ENCODE peak calls at places on chromosomes 16 and 17, in six cellular contexts. M is heart left ventricle, U is AG04450, F is tibial nerve, I is H9, Y is left ventricle myocardium inferior. R is an unnamed sample.

GRCh38 chr17:56834380-56835258 is 668 bp downstream of the DGKE start:
- DNase-seq in M (peak), U (no peak), F (peak), I (peak), Y (peak), R (peak)

GRCh38 chr17:4944163-4944553 is 4.1 kb downstream of the RNF167 start:
- DNase-seq in M (no peak), U (no peak), F (no peak), I (peak), Y (no peak), R (no peak)

GRCh38 chr17:34275881-34276280 is 5.9 kb downstream of the CCL7 start:
- DNase-seq in M (no peak), U (peak), F (no peak), I (no peak), Y (no peak), R (no peak)

GRCh38 chr16:72362972-72363371 is 191.0 kb upstream of the PMFBP1 start:
- DNase-seq in M (no peak), U (no peak), F (no peak), I (no peak), Y (no peak), R (no peak)

GRCh38 chr16:55622930-55623561 is 32.7 kb upstream of the SLC6A2 start:
- DNase-seq in M (no peak), U (no peak), F (no peak), I (peak), Y (no peak), R (no peak)

GRCh38 chr16:74568961-74569631 is 37.8 kb downstream of the GLG1 start:
- DNase-seq in M (no peak), U (no peak), F (no peak), I (no peak), Y (no peak), R (no peak)

GRCh38 chr17:37359682-37360188 is 16.1 kb upstream of the C17orf78 start:
- DNase-seq in M (no peak), U (no peak), F (no peak), I (no peak), Y (no peak), R (no peak)

GRCh38 chr17:57672205-57672632 is 72.9 kb downstream of the CCDC182 start:
- DNase-seq in M (no peak), U (no peak), F (no peak), I (no peak), Y (no peak), R (no peak)

GRCh38 chr17:1904273-1905052 is 74.7 kb downstream of the RPA1 start:
- DNase-seq in M (no peak), U (no peak), F (no peak), I (no peak), Y (no peak), R (no peak)

GRCh38 chr17:35731239-35731931 is at the start of gene RASL10B:
- DNase-seq in M (peak), U (no peak), F (peak), I (peak), Y (peak), R (peak)

GRCh38 chr16:88084881-88085280 is 133.6 kb downstream of the BANP start:
- DNase-seq in M (no peak), U (no peak), F (no peak), I (no peak), Y (no peak), R (no peak)

GRCh38 chr16:67481561-67482259 is 753 bp upstream of the ATP6V0D1 start:
- DNase-seq in M (peak), U (no peak), F (peak), I (no peak), Y (peak), R (peak)

GRCh38 chr16:77767211-77767610 is 21.2 kb upstream of the VAT1L start:
- DNase-seq in M (no peak), U (no peak), F (no peak), I (no peak), Y (no peak), R (no peak)

GRCh38 chr17:69326302-69327059 is 452 bp downstream of the ABCA5 start:
- DNase-seq in M (no peak), U (no peak), F (no peak), I (no peak), Y (no peak), R (no peak)

GRCh38 chr16:14301150-14302030 is 230.3 kb downstream of the MRTFB start:
- DNase-seq in M (no peak), U (no peak), F (peak), I (peak), Y (no peak), R (no peak)

GRCh38 chr16:31242197-31242596 is 17.6 kb upstream of the ITGAM start:
- DNase-seq in M (no peak), U (no peak), F (peak), I (no peak), Y (no peak), R (no peak)

GRCh38 chr17:29169806-29170591 is 10.2 kb downstream of the MYO18A start:
- DNase-seq in M (no peak), U (no peak), F (no peak), I (no peak), Y (no peak), R (no peak)

GRCh38 chr17:59762022-59762825 is 54.8 kb downstream of the VMP1 start:
- DNase-seq in M (no peak), U (no peak), F (no peak), I (no peak), Y (no peak), R (no peak)

GRCh38 chr16:19137201-19137601 is 23.4 kb downstream of the ITPRIPL2 start:
- DNase-seq in M (no peak), U (no peak), F (no peak), I (no peak), Y (no peak), R (no peak)

GRCh38 chr16:72739577-72739976 is 308.4 kb downstream of the ZFHX3 start:
- DNase-seq in M (no peak), U (no peak), F (no peak), I (no peak), Y (no peak), R (no peak)

GRCh38 chr17:2054262-2054739 is 602 bp upstream of the HIC1 start:
- DNase-seq in M (peak), U (no peak), F (no peak), I (peak), Y (no peak), R (no peak)

GRCh38 chr17:45225051-45225700 is 3.5 kb downstream of the FMNL1 start:
- DNase-seq in M (peak), U (no peak), F (no peak), I (peak), Y (no peak), R (no peak)

GRCh38 chr17:4105232-4105631 is 37.6 kb downstream of the ZZEF1 start:
- DNase-seq in M (no peak), U (no peak), F (no peak), I (no peak), Y (no peak), R (no peak)

GRCh38 chr16:10835281-10835931 is 16.8 kb upstream of the TVP23A start:
- DNase-seq in M (no peak), U (no peak), F (no peak), I (no peak), Y (no peak), R (no peak)

GRCh38 chr16:20675488-20676267 is 21.8 kb downstream of the ACSM1 start:
- DNase-seq in M (no peak), U (no peak), F (no peak), I (peak), Y (no peak), R (peak)

GRCh38 chr17:61567045-61567802 is 23.8 kb downstream of the NACA2 start:
- DNase-seq in M (no peak), U (no peak), F (no peak), I (no peak), Y (no peak), R (no peak)

DNA sequence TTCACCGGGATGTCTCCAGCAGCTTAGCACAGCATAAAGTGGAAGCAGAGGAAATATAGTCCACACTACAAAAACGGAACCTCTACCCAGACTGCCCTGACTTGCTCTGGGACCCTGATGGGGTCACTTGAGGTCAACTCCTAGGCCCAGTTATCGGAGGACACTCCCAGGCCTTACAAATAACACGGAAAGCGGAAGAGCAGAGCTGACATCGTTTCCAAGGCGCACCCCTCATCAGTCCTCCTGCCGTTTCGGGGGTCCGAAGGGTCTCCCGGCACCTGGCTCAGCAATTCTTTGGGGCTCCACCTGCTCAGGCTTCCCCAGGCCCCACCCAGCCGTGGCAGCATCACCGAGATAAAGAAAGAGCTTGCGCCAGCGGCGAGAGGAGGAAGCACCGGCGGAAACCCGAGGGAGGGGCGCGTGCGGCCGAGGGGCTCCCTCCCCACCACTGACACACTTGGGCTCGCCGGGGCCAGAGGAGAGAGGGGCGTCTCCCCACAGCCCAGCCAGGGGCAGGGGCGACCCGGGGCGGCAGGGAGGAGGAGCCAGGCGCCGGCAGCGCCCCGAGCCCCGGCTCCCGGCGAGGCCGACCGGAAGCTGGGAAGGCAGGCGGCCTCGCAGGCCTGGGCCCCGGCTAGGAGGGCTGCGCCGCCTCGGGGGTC is 727 bp downstream of the CORO7 start:
- DNase-seq in M (no peak), U (no peak), F (peak), I (peak), Y (peak), R (peak)
- H3K27ac ChIP-seq in M (peak), U (no peak), F (peak), I (no peak), Y (peak), R (peak)

GRCh38 chr17:48543854-48544355 is 1.0 kb downstream of the HOXB2 start:
- DNase-seq in M (no peak), U (no peak), F (no peak), I (no peak), Y (peak), R (no peak)

GRCh38 chr17:48544356-48545021 is 420 bp downstream of the HOXB2 start:
- DNase-seq in M (peak), U (peak), F (peak), I (peak), Y (peak), R (peak)

GRCh38 chr17:48546187-48546923 is 1.4 kb upstream of the HOXB2 start:
- DNase-seq in M (no peak), U (no peak), F (no peak), I (peak), Y (no peak), R (no peak)

GRCh38 chr17:48545022-48545376 is at the start of gene HOXB2:
- DNase-seq in M (peak), U (no peak), F (no peak), I (no peak), Y (peak), R (no peak)

GRCh38 chr17:48545539-48545938 is 630 bp upstream of the HOXB2 start:
- DNase-seq in M (no peak), U (no peak), F (no peak), I (no peak), Y (no peak), R (no peak)
- H3K27ac ChIP-seq in M (peak), U (peak), F (peak), I (no peak), Y (peak), R (peak)

GRCh38 chr17:15287533-15288267 is 22.6 kb upstream of the PMP22 start:
- DNase-seq in M (no peak), U (no peak), F (no peak), I (no peak), Y (no peak), R (no peak)
- H3K27ac ChIP-seq in M (peak), U (no peak), F (no peak), I (no peak), Y (peak), R (no peak)

GRCh38 chr16:89912627-89913026 is 6.0 kb upstream of the MC1R start:
- DNase-seq in M (no peak), U (no peak), F (no peak), I (no peak), Y (no peak), R (no peak)

GRCh38 chr16:89912143-89912542 is 6.5 kb upstream of the MC1R start:
- DNase-seq in M (no peak), U (no peak), F (no peak), I (no peak), Y (no peak), R (no peak)

GRCh38 chr16:89911375-89911774 is 7.3 kb upstream of the MC1R start:
- DNase-seq in M (no peak), U (no peak), F (no peak), I (no peak), Y (no peak), R (no peak)

GRCh38 chr16:89909777-89910716 is 8.6 kb upstream of the MC1R start:
- DNase-seq in M (peak), U (no peak), F (peak), I (peak), Y (peak), R (peak)

GRCh38 chr16:89910717-89911354 is 7.8 kb upstream of the MC1R start:
- DNase-seq in M (no peak), U (no peak), F (no peak), I (no peak), Y (no peak), R (no peak)
- H3K27ac ChIP-seq in M (no peak), U (no peak), F (no peak), I (no peak), Y (peak), R (no peak)

DNA sequence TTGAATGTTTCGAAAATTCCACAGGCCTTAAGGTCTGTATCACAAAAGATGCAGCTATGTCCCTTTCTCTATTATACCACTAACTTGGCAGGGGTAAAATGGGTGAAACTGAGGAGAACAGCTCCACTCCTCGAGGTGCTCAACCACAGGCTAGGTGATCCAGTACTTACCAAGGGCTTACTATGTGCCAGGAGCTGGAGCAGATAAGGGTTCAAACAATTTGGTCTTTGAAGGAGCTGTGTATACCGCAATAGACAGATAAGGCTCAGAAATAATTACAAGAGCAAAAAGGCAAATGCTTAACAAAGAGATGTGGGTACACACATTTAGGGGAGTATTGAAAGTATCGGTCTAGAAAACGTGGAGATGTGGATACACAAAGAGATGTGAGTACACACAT is 1.5 kb downstream of the XPO6 start:
- DNase-seq in M (no peak), U (no peak), F (no peak), I (no peak), Y (no peak), R (no peak)
- H3K27ac ChIP-seq in M (no peak), U (no peak), F (no peak), I (no peak), Y (peak), R (peak)

DNA sequence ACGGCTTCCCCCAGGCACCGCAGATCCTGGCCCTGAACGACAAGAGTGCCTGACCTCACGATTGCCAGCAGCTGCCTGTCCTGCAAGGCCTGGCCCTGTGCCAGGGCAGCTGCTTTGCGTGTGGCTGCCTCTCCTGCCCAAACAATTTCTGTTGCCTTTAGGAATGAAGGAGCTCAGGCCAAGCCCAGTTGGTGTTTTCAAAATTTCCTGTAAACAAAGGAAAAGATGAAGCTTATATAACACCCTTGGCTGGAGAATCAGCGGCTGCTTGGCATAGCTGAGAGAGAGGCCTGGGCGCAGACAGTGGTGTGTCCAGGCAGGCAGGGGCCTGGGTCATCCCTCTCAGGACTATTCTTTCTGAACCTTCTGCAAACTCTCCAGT is 11.7 kb upstream of the SLC47A2 start:
- DNase-seq in M (peak), U (peak), F (peak), I (no peak), Y (peak), R (peak)
- H3K27ac ChIP-seq in M (peak), U (peak), F (peak), I (no peak), Y (peak), R (peak)